ENCODE peak calls at places on chromosome 4, in six cellular contexts. C is astrocyte of the cerebellum, G is NCI-H1930, P is kidney epithelial cell, N is retina, H is cerebellar nuclear complex. Q is an unnamed sample.

GRCh38 chr4:113064244-113064643 is 14.8 kb downstream of the ANK2 start:
- DNase-seq in P (no peak), N (no peak), C (no peak), H (no peak), G (peak), Q (no peak)

GRCh38 chr4:71814433-71814832 is 30.6 kb upstream of the GC start:
- DNase-seq in C (no peak), G (no peak), H (no peak), P (no peak), N (no peak), Q (no peak)

GRCh38 chr4:189547537-189547936 is 393.1 kb upstream of the FRG1 start:
- DNase-seq in H (no peak), G (no peak), C (no peak), P (no peak), N (no peak), Q (no peak)

GRCh38 chr4:64718091-64718490 is 308.8 kb upstream of the TECRL start:
- DNase-seq in N (no peak), G (no peak), P (no peak), C (peak), H (no peak), Q (peak)

GRCh38 chr4:127048371-127049085 is 584.2 kb upstream of the INTU start:
- DNase-seq in N (no peak), P (no peak), G (no peak), C (no peak), H (no peak), Q (no peak)

GRCh38 chr4:88522702-88523324 is 763 bp downstream of the PYURF start:
- DNase-seq in H (no peak), G (no peak), N (peak), P (no peak), C (no peak), Q (peak)

GRCh38 chr4:7045961-7046921 is 3.1 kb downstream of the TADA2B start:
- DNase-seq in P (no peak), C (no peak), N (no peak), G (no peak), H (no peak), Q (no peak)

GRCh38 chr4:242121-242848 is 63.0 kb downstream of the ZNF732 start:
- DNase-seq in C (peak), N (no peak), G (peak), P (no peak), H (peak), Q (peak)

GRCh38 chr4:41102360-41103092 is 111.8 kb downstream of the APBB2 start:
- DNase-seq in G (no peak), P (no peak), C (no peak), H (no peak), N (peak), Q (no peak)

GRCh38 chr4:134470544-134470943 is 269.0 kb upstream of the PABPC4L start:
- DNase-seq in G (peak), H (no peak), P (no peak), C (no peak), N (no peak), Q (peak)

GRCh38 chr4:15676899-15677298 is 4.7 kb upstream of the FAM200B start:
- DNase-seq in G (no peak), H (no peak), P (no peak), N (no peak), C (no peak), Q (no peak)

GRCh38 chr4:42347076-42347475 is 50.2 kb upstream of the SHISA3 start:
- DNase-seq in G (no peak), H (no peak), N (no peak), C (no peak), P (no peak), Q (no peak)

GRCh38 chr4:38740303-38740702 is 42.5 kb downstream of the TLR10 start:
- DNase-seq in C (no peak), H (no peak), N (no peak), P (no peak), G (no peak), Q (no peak)

GRCh38 chr4:117560329-117560728 is 474.0 kb upstream of the NDST3 start:
- DNase-seq in N (no peak), P (no peak), C (peak), G (no peak), H (no peak), Q (peak)

GRCh38 chr4:177369372-177369771 is 59.7 kb downstream of the NEIL3 start:
- DNase-seq in P (no peak), N (no peak), C (peak), H (no peak), G (no peak), Q (no peak)

GRCh38 chr4:185238750-185239149 is 29.4 kb downstream of the SNX25 start:
- DNase-seq in C (no peak), P (no peak), N (no peak), G (no peak), H (no peak), Q (no peak)

GRCh38 chr4:152784490-152785195 is 4.9 kb downstream of the ARFIP1 start:
- DNase-seq in N (no peak), H (no peak), P (no peak), G (no peak), C (no peak), Q (peak)

GRCh38 chr4:3807311-3807710 is 41.1 kb downstream of the ADRA2C start:
- DNase-seq in C (no peak), G (no peak), P (no peak), H (no peak), N (no peak), Q (no peak)

GRCh38 chr4:87270144-87270543 is 49.7 kb upstream of the KLHL8 start:
- DNase-seq in G (peak), N (no peak), C (peak), H (no peak), P (no peak), Q (peak)

GRCh38 chr4:39626913-39627312 is 11.8 kb downstream of the SMIM14 start:
- DNase-seq in G (no peak), N (no peak), C (no peak), H (no peak), P (no peak), Q (no peak)

GRCh38 chr4:15002659-15003440 is 569 bp downstream of the CPEB2 start:
- DNase-seq in G (peak), N (no peak), C (peak), P (no peak), H (no peak), Q (peak)

GRCh38 chr4:10348241-10348640 is 109.0 kb downstream of the ZNF518B start:
- DNase-seq in P (no peak), G (no peak), H (no peak), N (no peak), C (no peak), Q (no peak)

GRCh38 chr4:2180410-2180809 is 61.5 kb downstream of the HAUS3 start:
- DNase-seq in H (no peak), P (no peak), N (no peak), G (no peak), C (no peak), Q (no peak)

GRCh38 chr4:9762823-9763475 is 18.5 kb upstream of the DRD5 start:
- DNase-seq in G (peak), P (peak), H (no peak), C (peak), N (peak), Q (peak)

GRCh38 chr4:58564695-58565094 is 1454.5 kb upstream of the IGFBP7 start:
- DNase-seq in G (no peak), C (no peak), P (no peak), H (no peak), N (no peak), Q (no peak)

GRCh38 chr4:8710946-8711345 is 118.4 kb downstream of the CPZ start:
- DNase-seq in N (no peak), C (no peak), P (no peak), G (no peak), H (no peak), Q (no peak)

GRCh38 chr4:44493924-44494323 is 45.3 kb upstream of the KCTD8 start:
- DNase-seq in G (no peak), N (peak), H (no peak), C (no peak), P (no peak), Q (peak)

GRCh38 chr4:168569909-168570276 is 73.0 kb downstream of the PALLD start:
- DNase-seq in P (no peak), H (no peak), G (no peak), C (no peak), N (no peak), Q (no peak)

GRCh38 chr4:40200881-40201797 is 4.3 kb downstream of the RHOH start:
- DNase-seq in C (no peak), G (no peak), N (no peak), H (no peak), P (no peak), Q (no peak)

GRCh38 chr4:153506972-153507678 is 41.0 kb downstream of the TMEM131L start:
- DNase-seq in G (no peak), H (no peak), P (no peak), N (no peak), C (no peak), Q (no peak)

GRCh38 chr4:181874582-181874981 is 368.6 kb upstream of the TENM3 start:
- DNase-seq in N (no peak), H (no peak), G (no peak), C (no peak), P (no peak), Q (no peak)

GRCh38 chr4:26220704-26221103 is 100.1 kb upstream of the RBPJ start:
- DNase-seq in H (no peak), C (no peak), N (no peak), P (no peak), G (no peak), Q (no peak)

GRCh38 chr4:6960154-6960553 is 50.5 kb downstream of the TBC1D14 start:
- DNase-seq in H (no peak), P (no peak), C (no peak), N (no peak), G (no peak), Q (no peak)

GRCh38 chr4:150402968-150403367 is 179.0 kb upstream of the MAB21L2 start:
- DNase-seq in P (peak), N (peak), H (no peak), C (no peak), G (no peak), Q (no peak)

GRCh38 chr4:98430708-98431403 is 169.7 kb downstream of the RAP1GDS1 start:
- DNase-seq in P (peak), N (no peak), H (no peak), G (no peak), C (peak), Q (peak)

GRCh38 chr4:87406462-87406861 is 15.5 kb upstream of the HSD17B11 start:
- DNase-seq in H (no peak), C (no peak), N (no peak), P (no peak), G (no peak), Q (no peak)

GRCh38 chr4:68388347-68388746 is 38.5 kb upstream of the YTHDC1 start:
- DNase-seq in G (no peak), P (no peak), C (no peak), H (no peak), N (no peak), Q (no peak)